ENCODE peak calls at places on chromosomes 7 and 10, in four cellular contexts. B, O, N and F are unnamed samples. For H3K4me1, the result is how much of the 10 kb centered on the place peaks cover.

GRCh38 chr7:122302826-122303521 is 1.6 kb downstream of the FEZF1 start:
- DNase-seq in N (no peak), O (no peak), B (no peak), F (no peak)

GRCh38 chr10:75466886-75467285 is 35.5 kb downstream of the LRMDA start:
- DNase-seq in O (no peak), B (no peak), N (no peak), F (peak)

GRCh38 chr10:101303087-101303753 is 50.7 kb upstream of the BTRC start:
- DNase-seq in B (no peak), N (no peak), O (no peak), F (no peak)

GRCh38 chr10:27525819-27526218 is 21.7 kb downstream of the RAB18 start:
- DNase-seq in N (no peak), B (no peak), O (no peak), F (peak)

GRCh38 chr10:98415710-98416077 is 712 bp upstream of the PYROXD2 start:
- DNase-seq in N (peak), B (no peak), O (no peak), F (no peak)

GRCh38 chr7:19404912-19405329 is 259.7 kb upstream of the FERD3L start:
- DNase-seq in B (peak), O (no peak), N (no peak), F (peak)

GRCh38 chr10:101489355-101489754 is 98.7 kb downstream of the POLL start:
- DNase-seq in B (no peak), O (no peak), N (no peak), F (peak)

GRCh38 chr10:32061440-32061839 is 5.2 kb upstream of the KIF5B start:
- DNase-seq in O (no peak), N (no peak), B (no peak), F (no peak)

GRCh38 chr10:28281726-28282325 is 21.0 kb downstream of the MPP7 start:
- DNase-seq in O (peak), N (no peak), B (no peak), F (no peak)

GRCh38 chr10:131846224-131847101 is 54.3 kb upstream of the PPP2R2D start:
- DNase-seq in N (no peak), O (no peak), B (no peak), F (no peak)

GRCh38 chr7:81075150-81075549 is 156.3 kb upstream of the SEMA3C start:
- DNase-seq in B (no peak), N (no peak), O (no peak), F (no peak)

GRCh38 chr7:81081626-81082025 is 162.8 kb upstream of the SEMA3C start:
- DNase-seq in O (no peak), B (no peak), N (no peak), F (no peak)

GRCh38 chr7:81074406-81074805 is 155.6 kb upstream of the SEMA3C start:
- DNase-seq in N (no peak), O (no peak), B (no peak), F (no peak)

DNA sequence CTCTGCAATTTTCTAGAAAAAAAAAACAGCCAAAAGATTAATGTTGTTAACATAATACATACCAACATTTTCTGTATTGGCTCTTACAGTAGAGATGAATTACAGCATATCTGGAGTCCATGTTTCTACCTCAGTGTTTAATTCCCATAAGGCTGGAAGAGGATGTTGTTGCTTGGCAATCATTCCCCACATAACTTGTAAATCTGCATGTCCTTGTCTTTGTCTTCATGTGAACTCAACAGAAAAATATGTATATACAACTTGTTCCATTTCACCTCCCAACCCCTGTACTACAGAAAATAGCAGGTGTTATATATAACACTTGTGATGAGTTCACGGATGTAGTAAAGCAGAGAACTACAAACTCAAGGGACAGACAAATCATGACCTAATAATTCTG is 160.9 kb upstream of the SEMA3C start:
- DNase-seq in O (no peak), B (no peak), N (no peak), F (no peak)
- H3K4me1 ChIP-seq in O (under half), B (under half), N (under half), F (under half)

GRCh38 chr10:77587424-77587806 is 50.2 kb downstream of the KCNMA1 start:
- DNase-seq in B (peak), N (no peak), O (no peak), F (no peak)
- H3K4me2 ChIP-seq in B (peak), N (no peak), O (no peak), F (no peak)

DNA sequence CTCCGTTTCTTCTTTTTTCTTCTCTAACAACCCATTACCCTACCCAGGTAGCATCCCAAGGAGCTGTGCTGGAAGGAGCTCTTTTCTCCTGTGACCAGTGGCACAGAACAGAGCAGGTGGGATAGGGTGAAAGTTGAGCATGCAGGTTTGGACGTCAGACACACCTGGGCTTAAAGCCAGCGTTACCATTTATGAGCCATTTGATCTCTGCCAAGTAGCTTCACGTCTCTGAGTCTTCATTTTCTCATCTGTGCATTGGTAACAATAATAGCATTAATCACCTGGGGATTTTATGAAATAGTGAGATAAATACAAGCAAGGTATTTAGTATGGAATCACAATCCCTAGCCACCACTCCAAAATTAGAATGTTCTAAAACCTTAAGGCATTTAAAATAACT is 515.9 kb downstream of the RPS24 start:
- DNase-seq in O (no peak), B (no peak), N (no peak), F (no peak)
- H3K4me3 ChIP-seq in O (no peak), B (no peak), N (no peak), F (no peak)

GRCh38 chr7:2108501-2109250 is 124.1 kb downstream of the MAD1L1 start:
- DNase-seq in B (no peak), N (peak), O (peak), F (no peak)
- H3K4me1 ChIP-seq in B (half or more), N (under half), O (half or more), F (under half)

GRCh38 chr7:28180364-28181147 is at the start of gene JAZF1:
- DNase-seq in O (peak), N (peak), B (peak), F (peak)
- H3K4me2 ChIP-seq in O (peak), N (peak), B (peak), F (peak)

DNA sequence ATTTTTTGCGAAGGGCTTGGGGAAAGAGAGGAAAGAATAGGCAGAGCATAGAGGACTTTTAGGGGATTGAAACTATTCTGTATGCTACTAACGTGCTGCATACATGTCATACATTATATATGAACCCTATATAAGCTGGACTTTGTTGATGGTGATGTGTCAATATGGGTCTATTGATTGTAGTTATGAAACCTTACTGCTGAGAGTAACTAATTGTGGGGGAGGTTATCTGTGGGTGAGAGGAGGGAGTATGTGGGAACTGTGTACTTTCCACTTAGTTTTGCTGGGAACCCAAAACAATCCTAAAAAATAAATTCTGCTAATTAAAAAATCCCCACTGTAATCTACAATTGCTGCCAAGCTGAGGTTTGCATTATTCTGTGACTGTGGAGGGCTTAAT is 15.3 kb upstream of the CYP2C19 start:
- DNase-seq in N (no peak), O (no peak), B (no peak), F (no peak)
- H3K4me3 ChIP-seq in N (no peak), O (no peak), B (no peak), F (no peak)

GRCh38 chr10:58070964-58071363 is 196.7 kb downstream of the IPMK start:
- DNase-seq in O (no peak), N (no peak), B (no peak), F (no peak)

GRCh38 chr10:58068809-58069208 is 198.9 kb downstream of the IPMK start:
- DNase-seq in N (no peak), B (no peak), O (no peak), F (no peak)

GRCh38 chr10:58066979-58067378 is 200.7 kb downstream of the IPMK start:
- DNase-seq in O (no peak), N (no peak), B (no peak), F (no peak)

DNA sequence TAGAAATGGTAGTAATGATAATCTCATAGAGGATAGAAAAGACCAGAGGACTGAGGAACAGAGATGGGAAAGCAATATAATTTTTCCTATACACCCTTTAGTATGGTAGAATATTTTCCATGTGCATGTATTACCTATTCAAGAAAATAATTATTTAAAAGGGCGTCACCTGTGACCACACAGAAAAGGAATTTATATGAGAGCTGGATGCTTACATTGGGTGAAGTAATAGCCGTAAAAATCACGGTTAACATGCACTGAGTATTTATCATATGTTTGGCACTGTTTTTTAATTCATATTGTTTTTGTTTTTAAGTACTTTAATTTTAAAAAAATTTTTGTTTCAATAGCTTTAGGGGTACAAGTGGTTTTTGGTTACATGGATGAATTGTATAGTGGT is 195.1 kb downstream of the IPMK start:
- DNase-seq in B (no peak), O (no peak), N (no peak), F (no peak)
- H3K4me1 ChIP-seq in B (under half), O (under half), N (under half), F (under half)